ENCODE peak calls at places on chromosome 19, in nine cellular contexts. Q is thoracic aorta, V is cardiac fibroblast, C is nephron progenitor cell, E is WTC11, R is fibroblast of the aortic adventitia, W is IMR-90, U is transverse colon, N is GM13976. O is an unnamed sample.

GRCh38 chr19:11244846-11245589 is 5.6 kb downstream of the ANGPTL8 start:
- DNase-seq in C (no peak), W (no peak), E (no peak), N (no peak), Q (no peak), R (no peak), V (no peak), U (no peak), O (no peak)

GRCh38 chr19:9165256-9165655 is 13.5 kb upstream of the OR7D2 start:
- DNase-seq in N (no peak), U (no peak), V (no peak), E (no peak), R (no peak), C (no peak), Q (no peak), W (peak; percentile 22), O (no peak)

GRCh38 chr19:29610213-29610573 is 4.1 kb downstream of the POP4 start:
- DNase-seq in R (no peak), Q (no peak), W (no peak), U (no peak), N (no peak), V (no peak), C (no peak), E (no peak), O (no peak)

GRCh38 chr19:42113641-42114348 is 18.5 kb downstream of the POU2F2 start:
- DNase-seq in C (peak; percentile 60), Q (no peak), N (peak; percentile 74), V (peak; percentile 92), U (no peak), R (peak; percentile 94), W (peak; percentile 99), E (no peak), O (peak; percentile 71)

GRCh38 chr19:19236173-19236572 is 24.4 kb downstream of the NCAN start:
- DNase-seq in V (no peak), N (no peak), Q (no peak), E (no peak), U (no peak), W (no peak), C (no peak), R (no peak), O (no peak)

GRCh38 chr19:3250675-3251074 is 26.2 kb downstream of the CELF5 start:
- DNase-seq in C (peak; percentile 28), Q (no peak), E (peak; percentile 45), N (peak; percentile 70), W (no peak), U (peak; percentile 21), V (peak; percentile 17), R (peak; percentile 15), O (no peak)

GRCh38 chr19:7862413-7862951 is 11.7 kb downstream of the PRR36 start:
- DNase-seq in W (peak; percentile 34), V (peak; percentile 75), C (peak; percentile 99), Q (no peak), N (peak; percentile 92), E (peak; percentile 99), R (no peak), U (peak; percentile 81), O (peak; percentile 8)

GRCh38 chr19:3335431-3336350 is 30.7 kb upstream of the NFIC start:
- DNase-seq in V (peak; percentile 79), R (peak; percentile 61), Q (peak; percentile 31), C (no peak), W (peak; percentile 57), E (no peak), U (peak; percentile 74), N (no peak), O (no peak)

GRCh38 chr19:19329199-19329598 is 8.6 kb downstream of the MAU2 start:
- DNase-seq in V (no peak), Q (no peak), W (no peak), N (no peak), E (no peak), U (no peak), C (no peak), R (no peak), O (no peak)

GRCh38 chr19:42831221-42832019 is 48.1 kb downstream of the PSG1 start:
- DNase-seq in Q (no peak), E (no peak), R (no peak), W (no peak), C (no peak), U (no peak), N (no peak), V (no peak), O (no peak)

GRCh38 chr19:18450934-18451836 is 13.3 kb upstream of the ISYNA1 start:
- DNase-seq in U (peak; percentile 90), V (peak; percentile 82), W (peak; percentile 64), C (peak; percentile 97), N (peak; percentile 94), E (peak; percentile 95), R (peak; percentile 74), Q (no peak), O (no peak)

GRCh38 chr19:6632002-6632621 is 37.8 kb downstream of the TNFSF14 start:
- DNase-seq in Q (peak; percentile 45), E (peak; percentile 66), V (peak; percentile 85), R (peak; percentile 88), N (peak; percentile 71), W (peak; percentile 64), C (peak; percentile 74), U (peak; percentile 77), O (peak; percentile 68)

GRCh38 chr19:17765069-17765618 is 13.9 kb downstream of the FCHO1 start:
- DNase-seq in C (no peak), U (peak; percentile 86), Q (no peak), R (no peak), V (no peak), N (no peak), E (no peak), W (no peak), O (no peak)

GRCh38 chr19:17107546-17108452 is 32.2 kb downstream of the MYO9B start:
- DNase-seq in R (peak; percentile 97), C (peak; percentile 18), V (peak; percentile 95), Q (peak; percentile 96), U (peak; percentile 77), E (no peak), W (peak; percentile 98), N (no peak), O (peak; percentile 89)

GRCh38 chr19:34416021-34416545 is 11.9 kb downstream of the PDCD2L start:
- DNase-seq in Q (no peak), W (peak; percentile 18), N (no peak), U (no peak), R (no peak), V (no peak), C (no peak), E (no peak), O (no peak)

GRCh38 chr19:49061000-49061399 is 3.5 kb upstream of the CGB7 start:
- DNase-seq in E (no peak), W (no peak), V (no peak), Q (no peak), C (no peak), U (no peak), R (no peak), N (no peak), O (no peak)
- TF ChIP-seq CTCF in E (no peak), W (no peak), V (no peak), Q (no peak), C (no peak), U (no peak), R (no peak), N (no peak), O (no peak)

GRCh38 chr19:36973021-36973843 is 57.1 kb downstream of the ZNF568 start:
- DNase-seq in V (peak; percentile 74), Q (peak; percentile 44), U (peak; percentile 80), R (peak; percentile 61), E (peak; percentile 90), C (no peak), N (peak; percentile 79), W (peak; percentile 50), O (peak; percentile 23)
- TF ChIP-seq CTCF in V (peak; percentile 80), Q (peak; percentile 90), U (peak; percentile 81), R (peak; percentile 66), E (peak; percentile 75), C (no peak), N (peak; percentile 31), W (peak; percentile 54), O (peak; percentile 92)

GRCh38 chr19:4493929-4494690 is 22.0 kb downstream of the HDGFL2 start:
- DNase-seq in C (no peak), R (no peak), Q (no peak), N (no peak), U (no peak), E (no peak), W (no peak), V (no peak), O (no peak)

GRCh38 chr19:4496304-4496703 is 22.0 kb downstream of the PLIN4 start:
- DNase-seq in N (no peak), W (no peak), R (no peak), E (no peak), C (no peak), U (no peak), V (no peak), Q (no peak), O (no peak)

GRCh38 chr19:4493104-4493928 is 21.2 kb downstream of the HDGFL2 start:
- DNase-seq in W (no peak), Q (no peak), V (no peak), R (no peak), C (no peak), N (no peak), E (no peak), U (no peak), O (no peak)

GRCh38 chr19:4494691-4495064 is 22.6 kb downstream of the HDGFL2 start:
- DNase-seq in R (no peak), V (no peak), Q (no peak), W (no peak), C (no peak), E (no peak), U (no peak), N (no peak), O (no peak)

DNA sequence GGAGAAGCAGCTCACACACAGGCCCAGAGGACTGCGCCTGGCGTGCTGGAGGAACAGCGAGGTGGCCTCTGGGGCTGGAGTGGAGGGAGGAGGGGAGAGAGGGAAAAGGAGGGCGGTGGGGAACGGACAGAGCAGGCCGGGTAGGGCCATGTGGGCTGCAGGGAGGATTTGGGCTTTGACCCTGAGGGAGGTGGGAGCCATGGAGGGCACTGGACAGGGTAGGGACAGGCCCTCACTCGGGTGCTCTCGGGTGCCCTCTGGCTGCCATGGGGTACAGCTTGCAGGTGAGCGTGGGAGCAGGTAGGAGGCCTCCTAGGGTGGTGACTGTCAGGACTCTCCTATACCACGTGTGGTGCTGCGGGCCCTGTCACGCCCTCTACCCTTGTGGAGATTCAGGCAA is 22.8 kb downstream of the PLIN4 start:
- DNase-seq in R (no peak), N (no peak), V (no peak), U (no peak), Q (no peak), C (no peak), W (no peak), E (peak; percentile 44), O (no peak)
- TF ChIP-seq CTCF in R (peak; percentile 17), N (no peak), V (no peak), U (peak; percentile 24), Q (no peak), C (no peak), W (peak; percentile 8), E (no peak), O (no peak)

DNA sequence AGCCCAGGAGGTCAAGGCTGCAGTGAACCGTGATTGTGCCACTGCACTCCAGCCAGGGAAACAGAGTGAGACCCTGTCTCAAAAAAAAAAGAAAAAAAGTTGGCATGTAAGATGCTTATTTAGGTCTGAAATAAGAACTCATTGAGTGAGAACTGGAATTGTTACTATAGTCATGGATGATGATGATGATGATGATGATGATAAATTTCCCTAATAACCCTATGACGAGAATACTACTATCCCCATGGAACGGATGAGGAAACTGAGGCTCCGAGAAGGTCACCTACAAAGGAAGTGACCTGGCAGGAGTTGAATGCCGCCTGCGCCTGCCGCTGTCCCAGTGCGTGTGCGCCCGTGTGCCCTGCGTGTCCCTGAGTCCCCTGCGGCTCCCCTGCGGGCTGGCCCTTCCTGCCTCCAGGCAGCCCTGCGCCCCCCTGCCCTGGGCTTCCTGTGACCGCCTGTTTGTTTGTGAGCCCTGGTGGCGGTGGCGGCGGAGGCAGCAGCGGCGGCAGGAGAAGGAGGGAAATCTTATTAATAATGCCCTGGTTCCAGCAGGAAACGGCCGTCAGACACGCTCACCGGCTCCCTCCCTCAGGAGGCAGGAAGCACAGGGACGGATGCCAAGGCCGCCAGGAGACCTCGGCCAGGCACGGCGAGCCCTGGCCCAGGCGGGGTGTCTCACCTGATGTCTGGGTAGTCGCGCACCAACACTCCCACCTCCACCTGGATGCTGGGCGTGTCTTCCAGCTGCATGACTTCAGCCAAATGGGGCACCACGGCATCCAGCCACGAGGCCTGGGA is 29.6 kb downstream of the EXOC3L2 start:
- DNase-seq in E (peak; percentile 54), N (peak; percentile 21), U (no peak), Q (no peak), R (no peak), C (peak; percentile 56), V (no peak), W (no peak), O (no peak)
- TF ChIP-seq CTCF in E (no peak), N (no peak), U (no peak), Q (no peak), R (no peak), C (no peak), V (no peak), W (no peak), O (no peak)